ENCODE peak calls at places on chromosomes 7 and 10, in four cellular contexts. V is fibroblast of the aortic adventitia, G is NB4, A is astrocyte of the spinal cord. Z is an unnamed sample.

GRCh38 chr10:124657806-124658205 is 86.4 kb downstream of the FAM53B start:
- DNase-seq in G (peak; percentile 54), A (peak; percentile 75), V (no peak), Z (no peak)

GRCh38 chr10:46255696-46256355 is 31.0 kb upstream of the ANTXRL start:
- DNase-seq in A (no peak), V (peak; percentile 22), G (peak; percentile 81), Z (peak; percentile 47)

GRCh38 chr10:24561453-24561852 is 162.2 kb downstream of the ARHGAP21 start:
- DNase-seq in A (peak; percentile 27), V (no peak), G (no peak), Z (no peak)

GRCh38 chr7:36777062-36777461 is 52.8 kb upstream of the AOAH start:
- DNase-seq in V (no peak), G (peak; percentile 39), A (no peak), Z (no peak)

GRCh38 chr7:17902599-17902998 is 37.7 kb downstream of the SNX13 start:
- DNase-seq in G (no peak), A (no peak), V (no peak), Z (no peak)

GRCh38 chr7:64876792-64877713 is 26.0 kb upstream of the ZNF273 start:
- DNase-seq in G (peak; percentile 40), A (no peak), V (no peak), Z (peak; percentile 77)

GRCh38 chr7:41292457-41292856 is 410.4 kb downstream of the INHBA start:
- DNase-seq in A (no peak), G (no peak), V (peak; percentile 5), Z (no peak)

GRCh38 chr7:7136423-7136822 is 45.9 kb upstream of the C1GALT1 start:
- DNase-seq in G (no peak), A (peak; percentile 30), V (peak; percentile 82), Z (no peak)

GRCh38 chr10:78896169-78896931 is 172.4 kb upstream of the ZMIZ1 start:
- DNase-seq in V (no peak), G (no peak), A (no peak), Z (no peak)

GRCh38 chr7:25456467-25457171 is 228.3 kb upstream of the NPVF start:
- DNase-seq in G (no peak), A (no peak), V (no peak), Z (no peak)

GRCh38 chr10:34528320-34528719 is 286.8 kb downstream of the PARD3 start:
- DNase-seq in G (no peak), A (peak; percentile 95), V (peak; percentile 92), Z (no peak)

GRCh38 chr7:22806754-22807153 is 15.9 kb downstream of the TOMM7 start:
- DNase-seq in A (no peak), V (no peak), G (no peak), Z (no peak)

GRCh38 chr7:78516450-78516849 is 717.9 kb downstream of the PHTF2 start:
- DNase-seq in G (no peak), A (no peak), V (no peak), Z (no peak)

GRCh38 chr7:40470817-40471216 is 336.0 kb downstream of the SUGCT start:
- DNase-seq in A (peak; percentile 45), G (no peak), V (peak; percentile 13), Z (no peak)

GRCh38 chr10:79460687-79461086 is 15.3 kb upstream of the ZCCHC24 start:
- DNase-seq in V (no peak), A (no peak), G (no peak), Z (no peak)

GRCh38 chr7:150939052-150939810 is 38.9 kb downstream of the KCNH2 start:
- DNase-seq in V (no peak), G (peak; percentile 64), A (no peak), Z (no peak)

GRCh38 chr10:44947356-44948152 is 12.0 kb upstream of the RASSF4 start:
- DNase-seq in V (no peak), A (no peak), G (peak; percentile 86), Z (peak; percentile 42)

GRCh38 chr7:55593515-55594318 is 21.4 kb upstream of the VOPP1 start:
- DNase-seq in A (peak; percentile 41), G (peak; percentile 74), V (peak; percentile 45), Z (no peak)

GRCh38 chr10:73332379-73332778 is 26.3 kb downstream of the CFAP70 start:
- DNase-seq in V (no peak), A (no peak), G (no peak), Z (no peak)

GRCh38 chr10:75350791-75351190 is 50.8 kb downstream of the ZNF503 start:
- DNase-seq in G (no peak), V (peak; percentile 52), A (peak; percentile 47), Z (no peak)

GRCh38 chr7:94998951-94999350 is 91.6 kb downstream of the PPP1R9A start:
- DNase-seq in G (no peak), V (no peak), A (no peak), Z (no peak)

GRCh38 chr7:319267-319661 is 29.3 kb downstream of the FOXL3 start:
- DNase-seq in V (no peak), A (no peak), G (no peak), Z (no peak)

GRCh38 chr7:111103678-111104274 is 12.8 kb downstream of the LRRN3 start:
- DNase-seq in A (no peak), G (no peak), V (no peak), Z (no peak)

GRCh38 chr10:97081621-97082235 is 104.0 kb downstream of the SLIT1 start:
- DNase-seq in A (peak; percentile 53), V (peak; percentile 62), G (peak; percentile 74), Z (no peak)

GRCh38 chr7:29779017-29779416 is 27.3 kb upstream of the WIPF3 start:
- DNase-seq in G (no peak), A (no peak), V (no peak), Z (no peak)

GRCh38 chr7:73520673-73521635 is 1.1 kb downstream of the BAZ1B start:
- DNase-seq in G (no peak), A (peak; percentile 22), V (peak; percentile 59), Z (no peak)

GRCh38 chr7:22373388-22373787 is 16.4 kb upstream of the RAPGEF5 start:
- DNase-seq in A (no peak), V (no peak), G (no peak), Z (no peak)

GRCh38 chr7:100040575-100040974 is 9.0 kb upstream of the ZSCAN21 start:
- DNase-seq in G (no peak), A (no peak), V (no peak), Z (no peak)

GRCh38 chr10:48633381-48634197 is 28.7 kb upstream of the ARHGAP22 start:
- DNase-seq in V (no peak), G (peak; percentile 33), A (no peak), Z (peak; percentile 67)

GRCh38 chr7:120979765-120980499 is 8.6 kb upstream of the CPED1 start:
- DNase-seq in V (peak; percentile 67), G (no peak), A (peak; percentile 14), Z (no peak)

GRCh38 chr7:34430456-34430855 is 227.6 kb upstream of the NPSR1 start:
- DNase-seq in A (peak; percentile 52), G (peak; percentile 35), V (peak; percentile 85), Z (no peak)

GRCh38 chr10:36779238-36779846 is 346.1 kb upstream of the ANKRD30A start:
- DNase-seq in G (peak; percentile 32), V (peak; percentile 92), A (peak; percentile 81), Z (no peak)
- TF ChIP-seq CTCF in G (no peak), V (peak; percentile 80), A (peak; percentile 74), Z (peak; percentile 77)

DNA sequence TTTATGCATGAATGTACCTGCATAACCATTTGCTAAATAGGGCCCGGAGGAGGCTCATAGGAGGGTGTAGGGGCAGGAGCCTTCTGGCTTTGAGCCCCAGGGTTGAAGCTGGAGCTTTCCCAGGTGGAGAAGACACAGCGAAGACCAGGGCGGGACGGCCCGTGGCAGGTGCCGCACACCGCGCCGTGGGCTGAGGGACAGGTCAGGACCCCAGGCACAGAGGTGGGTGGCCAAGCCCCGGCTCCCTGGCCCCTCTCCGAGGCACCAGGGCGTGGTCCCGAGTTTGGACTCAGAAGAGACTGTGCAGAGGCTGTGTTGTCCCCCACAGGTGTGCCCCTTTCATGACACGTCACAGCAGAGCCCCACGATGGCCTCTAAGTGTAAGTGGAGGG is 56.5 kb downstream of the PWWP2B start:
- DNase-seq in G (no peak), A (no peak), V (no peak), Z (no peak)
- TF ChIP-seq CTCF in G (no peak), A (no peak), V (no peak), Z (no peak)

GRCh38 chr10:21337171-21337792 is 188.2 kb downstream of the SKIDA1 start:
- DNase-seq in G (no peak), V (no peak), A (no peak), Z (no peak)
- TF ChIP-seq CTCF in G (no peak), V (no peak), A (no peak), Z (no peak)

DNA sequence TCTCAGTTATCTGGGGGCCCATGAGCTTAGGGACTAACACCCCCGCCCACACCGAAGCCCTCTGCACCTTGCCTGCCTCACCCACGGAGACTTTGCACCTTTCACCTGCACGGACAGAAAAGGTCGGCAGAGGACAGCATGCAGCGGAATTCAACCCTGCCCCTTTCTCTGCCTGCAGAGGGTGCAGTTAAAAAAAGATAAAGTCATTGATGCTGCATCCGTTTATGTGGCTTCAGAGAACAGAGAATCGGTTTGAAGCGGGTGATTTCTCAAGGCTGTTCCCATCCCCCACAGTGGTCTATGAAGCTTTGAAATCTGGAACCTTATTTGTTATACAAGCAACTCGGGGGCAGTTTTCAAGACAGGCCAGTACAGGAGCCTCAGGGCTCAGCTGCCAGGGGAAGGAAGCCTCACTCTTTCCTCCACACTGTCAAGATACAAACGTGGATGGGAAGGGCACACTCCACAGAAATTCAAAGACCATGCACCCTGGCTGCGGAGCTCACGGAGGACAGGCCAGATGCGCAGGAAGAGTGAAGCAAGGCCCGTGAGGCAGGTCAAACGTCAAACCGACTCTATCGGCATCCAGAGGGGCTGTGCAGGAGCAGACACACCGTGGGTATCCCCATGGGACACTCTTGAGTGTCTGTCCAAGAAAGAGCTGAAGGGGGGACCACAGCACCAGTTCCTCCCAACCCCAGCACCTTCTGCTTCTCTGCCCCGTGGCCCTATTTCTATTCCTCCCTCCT is 66.3 kb downstream of the INSIG1 start:
- DNase-seq in V (no peak), G (peak; percentile 96), A (no peak), Z (no peak)
- TF ChIP-seq CTCF in V (no peak), G (peak; percentile 61), A (no peak), Z (no peak)

DNA sequence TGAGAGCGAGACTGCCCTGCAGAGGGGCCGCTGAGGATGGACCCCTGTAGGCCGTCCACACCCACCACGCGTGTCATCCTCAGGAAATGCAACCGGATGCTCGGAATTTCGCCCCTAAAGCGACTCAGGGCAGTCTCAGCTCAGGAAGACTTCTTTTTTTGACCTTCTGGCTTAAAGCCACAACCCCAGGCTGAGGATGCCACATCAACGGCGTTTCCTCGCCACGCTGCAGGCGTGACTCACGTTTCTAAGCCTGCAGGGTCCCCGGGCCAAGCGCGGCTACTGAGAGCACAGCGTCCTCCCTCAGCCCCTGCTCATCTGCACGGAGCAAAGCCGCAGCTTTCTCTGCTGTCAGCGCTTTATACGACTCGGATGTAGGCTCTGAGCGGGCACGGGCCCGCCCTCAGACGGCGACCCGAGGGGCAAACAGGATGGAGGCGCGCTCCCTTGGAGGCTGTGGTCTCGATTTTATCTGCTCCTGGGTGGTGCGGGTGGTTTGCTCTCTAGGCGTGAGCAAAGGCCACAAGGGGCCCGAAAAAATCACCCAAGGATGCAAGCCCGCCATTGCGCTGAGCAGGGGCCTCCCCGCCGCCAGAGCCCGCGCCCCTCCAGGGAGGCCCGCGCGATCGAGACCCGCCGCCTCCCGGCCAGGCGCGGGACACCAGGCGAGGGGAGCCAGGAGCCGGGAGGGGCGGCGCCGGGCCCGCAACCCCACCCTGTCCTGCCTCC is 726 bp upstream of the INSIG1 start:
- DNase-seq in A (peak; percentile 82), G (peak; percentile 95), V (peak; percentile 73), Z (peak; percentile 92)
- TF ChIP-seq CTCF in A (no peak), G (peak; percentile 9), V (peak; percentile 41), Z (peak; percentile 62)